ENCODE peak calls at places on chromosomes 3 and 15, in six cellular contexts. One of them, this sample, is unnamed.

GRCh38 chr3:181581651-181582050 is 130.1 kb upstream of the SOX2 start:
- DNase-seq in AG20443: no peak
- DNase-seq in CD8-positive, alpha-beta T cell: no peak
- DNase-seq in stimulated activated CD4-positive, alpha-beta T cell treated with anti-CD3 and anti-CD28 coated beads, TNF-alpha, amount 100 ng/mL, for 1 hour: no peak
- DNase-seq in AG09309: no peak
- DNase-seq in neuronal stem cell: no peak
- DNase-seq in this sample: no peak

GRCh38 chr3:181860243-181860642 is 148.5 kb downstream of the SOX2 start:
- DNase-seq in AG20443: no peak
- DNase-seq in CD8-positive, alpha-beta T cell: no peak
- DNase-seq in stimulated activated CD4-positive, alpha-beta T cell treated with anti-CD3 and anti-CD28 coated beads, TNF-alpha, amount 100 ng/mL, for 1 hour: no peak
- DNase-seq in neuronal stem cell: no peak
- DNase-seq in AG09309: no peak
- DNase-seq in this sample: no peak

GRCh38 chr15:59444980-59445500 is 7.1 kb downstream of the FAM81A start:
- DNase-seq in neuronal stem cell: no peak
- DNase-seq in AG20443: no peak
- DNase-seq in CD8-positive, alpha-beta T cell: no peak
- DNase-seq in stimulated activated CD4-positive, alpha-beta T cell treated with anti-CD3 and anti-CD28 coated beads, TNF-alpha, amount 100 ng/mL, for 1 hour: no peak
- DNase-seq in AG09309: no peak
- DNase-seq in this sample: peak

GRCh38 chr3:86787091-86787490 is 203.9 kb downstream of the VGLL3 start:
- DNase-seq in CD8-positive, alpha-beta T cell: no peak
- DNase-seq in AG20443: peak
- DNase-seq in AG09309: no peak
- DNase-seq in neuronal stem cell: no peak
- DNase-seq in stimulated activated CD4-positive, alpha-beta T cell treated with anti-CD3 and anti-CD28 coated beads, TNF-alpha, amount 100 ng/mL, for 1 hour: no peak
- DNase-seq in this sample: peak

GRCh38 chr15:62392411-62392810 is 227.3 kb upstream of the C2CD4B start:
- DNase-seq in stimulated activated CD4-positive, alpha-beta T cell treated with anti-CD3 and anti-CD28 coated beads, TNF-alpha, amount 100 ng/mL, for 1 hour: no peak
- DNase-seq in AG09309: no peak
- DNase-seq in AG20443: peak
- DNase-seq in CD8-positive, alpha-beta T cell: no peak
- DNase-seq in neuronal stem cell: peak
- DNase-seq in this sample: peak

GRCh38 chr3:35521196-35521595 is 118.1 kb upstream of the ARPP21 start:
- DNase-seq in AG09309: no peak
- DNase-seq in stimulated activated CD4-positive, alpha-beta T cell treated with anti-CD3 and anti-CD28 coated beads, TNF-alpha, amount 100 ng/mL, for 1 hour: no peak
- DNase-seq in neuronal stem cell: no peak
- DNase-seq in CD8-positive, alpha-beta T cell: no peak
- DNase-seq in AG20443: no peak
- DNase-seq in this sample: no peak

GRCh38 chr3:54123538-54124196 is 1.3 kb downstream of the CACNA2D3 start:
- DNase-seq in neuronal stem cell: no peak
- DNase-seq in AG09309: no peak
- DNase-seq in AG20443: peak
- DNase-seq in CD8-positive, alpha-beta T cell: no peak
- DNase-seq in stimulated activated CD4-positive, alpha-beta T cell treated with anti-CD3 and anti-CD28 coated beads, TNF-alpha, amount 100 ng/mL, for 1 hour: no peak
- DNase-seq in this sample: no peak

GRCh38 chr15:68658151-68658550 is 79.4 kb downstream of the CORO2B start:
- DNase-seq in stimulated activated CD4-positive, alpha-beta T cell treated with anti-CD3 and anti-CD28 coated beads, TNF-alpha, amount 100 ng/mL, for 1 hour: no peak
- DNase-seq in CD8-positive, alpha-beta T cell: no peak
- DNase-seq in AG20443: no peak
- DNase-seq in AG09309: no peak
- DNase-seq in neuronal stem cell: no peak
- DNase-seq in this sample: no peak

GRCh38 chr15:57560976-57561711 is 30.6 kb upstream of the MYZAP start:
- DNase-seq in neuronal stem cell: peak
- DNase-seq in stimulated activated CD4-positive, alpha-beta T cell treated with anti-CD3 and anti-CD28 coated beads, TNF-alpha, amount 100 ng/mL, for 1 hour: peak
- DNase-seq in AG09309: peak
- DNase-seq in AG20443: peak
- DNase-seq in CD8-positive, alpha-beta T cell: peak
- DNase-seq in this sample: peak

GRCh38 chr15:95799286-95800187 is 531.0 kb upstream of the NR2F2 start:
- DNase-seq in AG20443: peak
- DNase-seq in stimulated activated CD4-positive, alpha-beta T cell treated with anti-CD3 and anti-CD28 coated beads, TNF-alpha, amount 100 ng/mL, for 1 hour: no peak
- DNase-seq in CD8-positive, alpha-beta T cell: no peak
- DNase-seq in neuronal stem cell: no peak
- DNase-seq in AG09309: peak
- DNase-seq in this sample: peak

GRCh38 chr3:110521019-110521418 is 550.6 kb upstream of the NECTIN3 start:
- DNase-seq in neuronal stem cell: no peak
- DNase-seq in AG20443: peak
- DNase-seq in AG09309: peak
- DNase-seq in stimulated activated CD4-positive, alpha-beta T cell treated with anti-CD3 and anti-CD28 coated beads, TNF-alpha, amount 100 ng/mL, for 1 hour: no peak
- DNase-seq in CD8-positive, alpha-beta T cell: no peak
- DNase-seq in this sample: peak

GRCh38 chr3:64220161-64220560 is 5.1 kb downstream of the PRICKLE2 start:
- DNase-seq in CD8-positive, alpha-beta T cell: no peak
- DNase-seq in stimulated activated CD4-positive, alpha-beta T cell treated with anti-CD3 and anti-CD28 coated beads, TNF-alpha, amount 100 ng/mL, for 1 hour: no peak
- DNase-seq in neuronal stem cell: no peak
- DNase-seq in AG20443: peak
- DNase-seq in AG09309: no peak
- DNase-seq in this sample: peak

GRCh38 chr3:120595788-120596115 is 384 bp upstream of the NDUFB4 start:
- DNase-seq in AG20443: no peak
- DNase-seq in stimulated activated CD4-positive, alpha-beta T cell treated with anti-CD3 and anti-CD28 coated beads, TNF-alpha, amount 100 ng/mL, for 1 hour: no peak
- DNase-seq in neuronal stem cell: no peak
- DNase-seq in AG09309: no peak
- DNase-seq in CD8-positive, alpha-beta T cell: no peak
- DNase-seq in this sample: no peak

GRCh38 chr3:170980399-170980798 is 46.1 kb downstream of the SLC2A2 start:
- DNase-seq in AG20443: no peak
- DNase-seq in neuronal stem cell: no peak
- DNase-seq in CD8-positive, alpha-beta T cell: no peak
- DNase-seq in stimulated activated CD4-positive, alpha-beta T cell treated with anti-CD3 and anti-CD28 coated beads, TNF-alpha, amount 100 ng/mL, for 1 hour: no peak
- DNase-seq in AG09309: no peak
- DNase-seq in this sample: no peak

GRCh38 chr3:52026016-52026415 is 30.3 kb upstream of the RPL29 start:
- DNase-seq in AG20443: no peak
- DNase-seq in stimulated activated CD4-positive, alpha-beta T cell treated with anti-CD3 and anti-CD28 coated beads, TNF-alpha, amount 100 ng/mL, for 1 hour: no peak
- DNase-seq in AG09309: no peak
- DNase-seq in CD8-positive, alpha-beta T cell: no peak
- DNase-seq in neuronal stem cell: no peak
- DNase-seq in this sample: no peak

GRCh38 chr15:29433050-29433318 is 163.4 kb upstream of the NSMCE3 start:
- DNase-seq in stimulated activated CD4-positive, alpha-beta T cell treated with anti-CD3 and anti-CD28 coated beads, TNF-alpha, amount 100 ng/mL, for 1 hour: no peak
- DNase-seq in CD8-positive, alpha-beta T cell: no peak
- DNase-seq in neuronal stem cell: no peak
- DNase-seq in AG09309: no peak
- DNase-seq in AG20443: no peak
- DNase-seq in this sample: no peak